ENCODE peak calls at places on chromosome 19, in eight cellular contexts. S is AG04450, A is ovary, I is RWPE1, K is OCI-LY7, X is neural crest cell, Y is kidney, N is choroid plexus epithelial cell. G is an unnamed sample.

GRCh38 chr19:42088471-42089190 is 12.7 kb downstream of the ZNF574 start:
- DNase-seq in S (peak; percentile 38), A (no peak), I (no peak), K (no peak), X (no peak), Y (no peak), N (peak; percentile 85), G (no peak)

GRCh38 chr19:2041686-2042484 is 9.2 kb downstream of the MKNK2 start:
- DNase-seq in S (no peak), A (peak; percentile 99), I (peak; percentile 99), K (peak; percentile 97), X (peak; percentile 88), Y (peak; percentile 100), N (peak; percentile 96), G (peak; percentile 51)

GRCh38 chr19:9941236-9941635 is 4.9 kb upstream of the OLFM2 start:
- DNase-seq in S (no peak), A (no peak), I (no peak), K (no peak), X (no peak), Y (no peak), N (no peak), G (no peak)

GRCh38 chr19:1859319-1859718 is 4.1 kb downstream of the KLF16 start:
- DNase-seq in S (no peak), A (no peak), I (no peak), K (no peak), X (no peak), Y (no peak), N (no peak), G (no peak)

GRCh38 chr19:46620716-46621115 is 4.2 kb downstream of the PTGIR start:
- DNase-seq in S (no peak), A (no peak), I (no peak), K (no peak), X (no peak), Y (no peak), N (no peak), G (no peak)

GRCh38 chr19:31274266-31274963 is 74.8 kb downstream of the TSHZ3 start:
- DNase-seq in S (no peak), A (no peak), I (no peak), K (no peak), X (no peak), Y (no peak), N (no peak), G (no peak)

GRCh38 chr19:34350161-34350561 is 14.8 kb upstream of the GPI start:
- DNase-seq in S (no peak), A (no peak), I (no peak), K (peak; percentile 28), X (no peak), Y (no peak), N (no peak), G (no peak)

GRCh38 chr19:9144920-9145319 is 4.7 kb downstream of the ZNF317 start:
- DNase-seq in S (no peak), A (no peak), I (no peak), K (peak; percentile 36), X (no peak), Y (no peak), N (peak; percentile 17), G (no peak)

GRCh38 chr19:1407662-1408299 is 395 bp downstream of the DAZAP1 start:
- DNase-seq in S (no peak), A (peak; percentile 53), I (no peak), K (no peak), X (no peak), Y (peak; percentile 90), N (no peak), G (no peak)

GRCh38 chr19:2171349-2172145 is 7.8 kb downstream of the DOT1L start:
- DNase-seq in S (no peak), A (peak; percentile 42), I (no peak), K (peak; percentile 82), X (no peak), Y (peak; percentile 85), N (peak; percentile 54), G (no peak)

GRCh38 chr19:50207730-50208129 is 4.3 kb downstream of the MYH14 start:
- DNase-seq in S (no peak), A (no peak), I (no peak), K (no peak), X (no peak), Y (no peak), N (no peak), G (no peak)

GRCh38 chr19:57241181-57241580 is 749 bp downstream of the ZNF805 start:
- DNase-seq in S (no peak), A (no peak), I (no peak), K (peak; percentile 7), X (no peak), Y (no peak), N (peak; percentile 66), G (no peak)

GRCh38 chr19:1270168-1270853 is 1.2 kb downstream of the CIRBP start:
- DNase-seq in S (no peak), A (no peak), I (no peak), K (peak; percentile 47), X (no peak), Y (no peak), N (no peak), G (peak; percentile 51)

GRCh38 chr19:5832527-5833216 is 6.8 kb downstream of the FUT6 start:
- DNase-seq in S (no peak), A (no peak), I (no peak), K (no peak), X (no peak), Y (no peak), N (no peak), G (no peak)

DNA sequence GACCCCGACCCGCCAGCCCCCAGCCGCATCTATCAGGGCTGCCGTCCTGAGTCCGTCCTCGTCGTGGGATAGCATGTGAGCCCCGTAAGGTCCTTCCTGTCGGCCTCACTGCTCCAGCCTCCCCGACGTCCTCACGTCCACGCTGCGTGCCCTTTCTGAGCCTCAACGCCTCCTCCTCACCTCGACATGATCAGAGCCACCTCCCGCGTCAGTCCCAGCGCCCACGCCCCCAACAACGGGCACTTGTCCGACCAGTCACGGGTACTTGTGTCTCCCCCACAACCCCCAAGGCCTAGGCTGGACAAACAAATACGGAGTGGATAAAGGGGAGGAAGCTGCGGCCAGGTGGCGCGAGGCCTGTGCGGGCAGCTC is 665 bp downstream of the ZNF497 start:
- DNase-seq in S (no peak), A (no peak), I (peak; percentile 55), K (no peak), X (no peak), Y (peak; percentile 91), N (no peak), G (peak; percentile 36)
- TF ChIP-seq CTCF in S (peak; percentile 24), A (no peak), I (no peak), K (no peak), X (no peak), Y (no peak), N (peak; percentile 34), G (no peak)

GRCh38 chr19:45253396-45254027 is 2.4 kb downstream of the MARK4 start:
- DNase-seq in S (no peak), A (no peak), I (peak; percentile 36), K (no peak), X (no peak), Y (no peak), N (no peak), G (no peak)

GRCh38 chr19:45250216-45250831 is 747 bp upstream of the MARK4 start:
- DNase-seq in S (no peak), A (peak; percentile 24), I (peak; percentile 36), K (no peak), X (no peak), Y (no peak), N (no peak), G (no peak)

GRCh38 chr19:45249261-45250033 is 1.6 kb upstream of the MARK4 start:
- DNase-seq in S (no peak), A (no peak), I (no peak), K (no peak), X (no peak), Y (no peak), N (no peak), G (no peak)

GRCh38 chr19:45250832-45251451 is at the start of gene MARK4:
- DNase-seq in S (no peak), A (peak; percentile 63), I (peak; percentile 89), K (peak; percentile 76), X (peak; percentile 48), Y (peak; percentile 83), N (peak; percentile 46), G (peak; percentile 54)

GRCh38 chr19:45251452-45252354 is 632 bp downstream of the MARK4 start:
- DNase-seq in S (no peak), A (peak; percentile 36), I (peak; percentile 40), K (peak; percentile 24), X (peak; percentile 24), Y (peak; percentile 80), N (no peak), G (no peak)
- TF ChIP-seq CTCF in S (no peak), A (no peak), I (no peak), K (peak; percentile 19), X (no peak), Y (no peak), N (no peak), G (no peak)

GRCh38 chr19:58482372-58482771 is 6.2 kb downstream of the ZNF446 start:
- DNase-seq in S (no peak), A (no peak), I (no peak), K (no peak), X (no peak), Y (peak; percentile 35), N (no peak), G (no peak)

GRCh38 chr19:58480831-58481230 is 4.7 kb downstream of the ZNF446 start:
- DNase-seq in S (no peak), A (no peak), I (no peak), K (no peak), X (no peak), Y (peak; percentile 53), N (no peak), G (no peak)

GRCh38 chr19:58480481-58480830 is 4.3 kb downstream of the ZNF446 start:
- DNase-seq in S (no peak), A (no peak), I (no peak), K (no peak), X (no peak), Y (no peak), N (no peak), G (no peak)

GRCh38 chr19:58479736-58480480 is 3.8 kb downstream of the ZNF446 start:
- DNase-seq in S (no peak), A (no peak), I (no peak), K (no peak), X (no peak), Y (peak; percentile 64), N (no peak), G (no peak)

GRCh38 chr19:58483776-58484175 is 7.6 kb downstream of the ZNF446 start:
- DNase-seq in S (no peak), A (no peak), I (no peak), K (no peak), X (no peak), Y (no peak), N (no peak), G (no peak)
- TF ChIP-seq CTCF in S (no peak), A (no peak), I (no peak), K (no peak), X (no peak), Y (no peak), N (no peak), G (no peak)

DNA sequence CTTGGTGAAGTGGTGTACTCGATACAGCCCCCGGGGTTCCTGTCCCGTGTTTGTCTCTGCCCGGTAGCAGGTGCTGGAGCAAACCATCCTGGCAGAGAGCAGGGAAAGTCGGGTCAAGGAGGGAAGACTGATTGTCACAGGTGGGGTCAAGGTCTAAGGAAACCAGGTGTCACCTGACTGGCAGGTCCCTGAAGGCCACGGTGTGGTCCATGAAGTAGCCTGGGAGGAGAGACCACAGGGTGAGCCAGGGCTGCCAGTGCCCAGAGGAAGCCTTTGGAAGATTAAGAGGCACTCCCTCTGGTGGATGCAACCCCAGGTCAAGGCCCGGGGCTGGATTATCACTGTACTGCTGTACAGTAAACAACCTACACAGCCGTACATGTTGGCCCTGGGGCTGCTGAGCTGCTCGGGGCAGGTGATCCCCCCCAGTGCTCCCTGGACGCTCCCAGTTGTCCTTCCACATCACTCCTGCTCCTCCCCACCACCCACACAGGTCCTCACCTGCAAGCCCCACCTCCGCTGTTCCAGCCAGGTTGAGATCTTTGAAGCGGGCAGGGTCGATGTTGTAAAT is 6.0 kb upstream of the CCER2 start:
- DNase-seq in S (no peak), A (no peak), I (peak; percentile 30), K (no peak), X (no peak), Y (no peak), N (no peak), G (peak; percentile 5)
- TF ChIP-seq CTCF in S (peak; percentile 16), A (no peak), I (no peak), K (peak; percentile 22), X (peak; percentile 17), Y (no peak), N (peak; percentile 34), G (peak; percentile 26)